ENCODE peak calls at places on chromosome 15, in five cellular contexts. C, W, X, V and M are unnamed samples.
A peak's percentile ranks its signal among the peaks of the same experiment; 100 is the strongest.

GRCh38 chr15:71115567-71116351 is 488 bp downstream of the THSD4 start:
- DNase-seq in C (peak; percentile 21), W (no peak), X (peak; percentile 60), V (peak; percentile 48), M (peak; percentile 67)

GRCh38 chr15:68775671-68776476 is 44.8 kb downstream of the ANP32A start:
- DNase-seq in C (no peak), W (peak; percentile 54), X (no peak), V (peak; percentile 68), M (no peak)

GRCh38 chr15:33045066-33045810 is 149.3 kb downstream of the FMN1 start:
- DNase-seq in C (no peak), W (peak; percentile 66), X (no peak), V (no peak), M (peak; percentile 14)

GRCh38 chr15:55289573-55290360 is at the start of gene RAB27A:
- DNase-seq in C (peak; percentile 82), W (no peak), X (peak; percentile 76), V (peak; percentile 51), M (peak; percentile 78)

GRCh38 chr15:92531406-92531805 is 124.2 kb downstream of the FAM174B start:
- DNase-seq in C (no peak), W (no peak), X (no peak), V (no peak), M (no peak)

GRCh38 chr15:77739591-77740378 is 107.1 kb upstream of the LINGO1 start:
- DNase-seq in C (no peak), W (no peak), X (no peak), V (no peak), M (no peak)

GRCh38 chr15:77064539-77065308 is 6.2 kb downstream of the TSPAN3 start:
- DNase-seq in C (no peak), W (no peak), X (peak; percentile 79), V (peak; percentile 64), M (peak; percentile 84)

GRCh38 chr15:98896802-98897732 is 110.5 kb downstream of the PGPEP1L start:
- DNase-seq in C (no peak), W (peak; percentile 98), X (peak; percentile 100), V (peak; percentile 100), M (peak; percentile 99)

GRCh38 chr15:89140595-89140994 is 52.3 kb downstream of the ABHD2 start:
- DNase-seq in C (no peak), W (no peak), X (no peak), V (no peak), M (no peak)

GRCh38 chr15:68580026-68580882 is 1.5 kb downstream of the CORO2B start:
- DNase-seq in C (no peak), W (no peak), X (no peak), V (no peak), M (no peak)

GRCh38 chr15:57505056-57505713 is 86.5 kb upstream of the MYZAP start:
- DNase-seq in C (no peak), W (no peak), X (no peak), V (no peak), M (peak; percentile 57)

GRCh38 chr15:68725736-68726135 is 95.0 kb downstream of the ANP32A start:
- DNase-seq in C (no peak), W (no peak), X (no peak), V (no peak), M (no peak)

GRCh38 chr15:64263567-64263966 is 92.4 kb downstream of the CSNK1G1 start:
- DNase-seq in C (no peak), W (no peak), X (no peak), V (no peak), M (no peak)

GRCh38 chr15:92623435-92623834 is 32.1 kb downstream of the FAM174B start:
- DNase-seq in C (peak; percentile 74), W (no peak), X (peak; percentile 64), V (no peak), M (peak; percentile 68)

GRCh38 chr15:77126516-77126915 is 55.6 kb upstream of the TSPAN3 start:
- DNase-seq in C (no peak), W (no peak), X (no peak), V (no peak), M (no peak)

GRCh38 chr15:61712124-61712759 is 348.0 kb downstream of the VPS13C start:
- DNase-seq in C (no peak), W (no peak), X (no peak), V (no peak), M (no peak)

GRCh38 chr15:88912500-88912921 is 668 bp downstream of the MFGE8 start:
- DNase-seq in C (no peak), W (no peak), X (peak; percentile 24), V (no peak), M (no peak)

GRCh38 chr15:65868546-65869126 is 655 bp upstream of the RAB11A start:
- DNase-seq in C (no peak), W (no peak), X (no peak), V (no peak), M (no peak)

GRCh38 chr15:25545017-25545416 is 106.2 kb upstream of the UBE3A start:
- DNase-seq in C (no peak), W (peak; percentile 23), X (peak; percentile 3), V (peak; percentile 72), M (peak; percentile 57)

DNA sequence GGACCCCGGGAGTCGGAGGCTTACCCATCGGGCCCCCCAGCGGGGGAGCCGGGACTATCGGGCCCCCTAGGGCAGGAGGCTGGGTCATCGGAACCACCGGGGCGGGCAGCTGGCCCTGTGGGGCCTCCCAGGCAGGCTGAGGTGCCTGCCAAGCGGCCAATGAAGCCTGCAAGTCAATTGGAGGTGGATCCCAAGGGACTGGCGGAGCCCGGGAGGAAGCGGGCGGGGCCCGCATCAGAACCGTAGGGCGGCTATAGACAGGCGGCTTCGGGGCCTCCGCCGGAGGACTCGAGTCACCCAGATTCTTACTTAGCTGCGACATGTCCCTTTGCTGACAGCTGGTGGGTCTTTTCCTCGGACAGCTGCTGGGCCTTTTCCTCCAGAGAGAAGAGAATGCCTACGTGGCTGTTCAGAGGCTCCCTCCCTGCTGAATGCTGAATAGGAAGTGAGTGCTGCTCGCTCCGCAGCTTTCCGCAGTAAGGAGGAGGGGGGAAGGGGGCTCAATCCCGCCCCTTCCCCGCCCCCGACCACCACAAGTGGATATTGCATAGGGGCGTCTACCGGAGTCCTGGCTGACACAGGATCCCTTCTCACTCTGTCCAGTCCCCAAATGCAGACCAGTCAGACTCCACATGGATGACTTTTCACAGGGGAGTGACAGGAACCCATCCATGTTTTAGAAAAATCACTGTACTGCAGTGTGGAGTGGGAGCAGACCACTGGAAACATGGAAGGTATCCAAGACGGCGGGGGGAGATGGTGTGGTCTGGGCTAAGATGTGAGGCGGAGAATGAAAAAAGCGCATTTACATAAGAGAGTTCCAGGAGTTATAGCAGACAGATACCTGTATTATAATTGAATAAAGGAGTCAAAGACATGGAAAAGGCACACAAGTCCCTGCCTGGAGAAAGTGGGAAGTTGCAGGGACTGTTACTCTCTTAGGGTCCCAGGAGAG is at the start of gene MAGEL2:
- DNase-seq in C (no peak), W (no peak), X (no peak), V (peak; percentile 6), M (no peak)
- H3K4me3 ChIP-seq in C (peak within 1 kb of the TSS; percentile 24), W (peak within 1 kb of the TSS; percentile 44), X (no peak within 1 kb of the TSS), V (peak within 1 kb of the TSS; percentile 60), M (no peak within 1 kb of the TSS)

GRCh38 chr15:36373549-36373948 is 205.9 kb upstream of the CDIN1 start:
- DNase-seq in C (no peak), W (no peak), X (peak; percentile 69), V (peak; percentile 74), M (no peak)
- TF ChIP-seq CTCF in C (no peak), W (no peak), X (no peak), V (no peak), M (no peak)

GRCh38 chr15:82536409-82537350 is 3.6 kb downstream of the RPS17 start:
- DNase-seq in C (no peak), W (no peak), X (no peak), V (no peak), M (no peak)
- H3K4me3 ChIP-seq in C (no peak overlapping the region), W (no peak overlapping the region), X (no peak overlapping the region), V (no peak overlapping the region), M (peak overlapping the region; percentile 100)

GRCh38 chr15:59993950-59994401 is 10.1 kb upstream of the FOXB1 start:
- DNase-seq in C (no peak), W (no peak), X (no peak), V (no peak), M (no peak)
- TF ChIP-seq CTCF in C (no peak), W (no peak), X (no peak), V (no peak), M (no peak)

DNA sequence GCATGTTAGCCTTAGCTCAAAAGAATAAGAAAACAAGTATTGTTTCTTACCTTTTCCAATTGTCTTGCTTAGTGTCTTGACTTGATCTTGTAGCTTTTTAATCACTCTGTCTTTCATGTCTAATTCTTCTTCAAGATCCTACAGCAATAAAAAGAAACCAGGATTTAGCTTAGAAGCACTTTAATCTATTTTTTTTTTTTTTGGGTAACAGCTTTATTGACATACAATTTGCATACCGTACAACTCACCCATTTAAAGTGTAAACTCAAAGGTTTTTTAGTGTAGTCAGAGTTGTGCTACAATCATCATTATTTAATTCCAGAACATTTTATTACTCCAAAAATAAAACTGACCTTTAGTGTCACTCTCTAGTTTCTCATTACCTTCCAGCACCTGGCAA is 23.4 kb upstream of the GNB5 start:
- DNase-seq in C (no peak), W (no peak), X (no peak), V (no peak), M (no peak)
- H3K4me3 ChIP-seq in C (no peak overlapping the region), W (no peak overlapping the region), X (no peak overlapping the region), V (no peak overlapping the region), M (no peak overlapping the region)